ENCODE peak calls at places on chromosomes 2 and 18, in ten cellular contexts. Q, S, L, Z, V, I, T, F, B and R are unnamed samples.
A peak's percentile ranks its signal among the peaks of the same experiment; 100 is the strongest.

GRCh38 chr18:41655074-41655473 is 300.0 kb upstream of the PIK3C3 start:
- DNase-seq in I (no peak), Z (no peak), V (no peak), Q (no peak), B (no peak), S (no peak), F (no peak), L (no peak), T (peak; percentile 49), R (no peak)

GRCh38 chr2:66587216-66587615 is 152.3 kb downstream of the MEIS1 start:
- DNase-seq in V (no peak), Q (no peak), L (no peak), B (no peak), T (no peak), F (peak; percentile 50), I (no peak), Z (no peak), S (no peak), R (no peak)

GRCh38 chr2:133200684-133201421 is 367.4 kb downstream of the NCKAP5 start:
- DNase-seq in V (peak; percentile 94), T (peak; percentile 82), F (no peak), B (peak; percentile 70), I (no peak), Q (no peak), S (peak; percentile 93), L (no peak), Z (peak; percentile 98), R (no peak)

GRCh38 chr18:13231151-13231550 is 12.6 kb downstream of the LDLRAD4 start:
- DNase-seq in S (no peak), Z (no peak), B (no peak), I (no peak), Q (peak; percentile 29), L (no peak), F (no peak), T (no peak), V (no peak), R (no peak)

GRCh38 chr2:189798312-189799029 is 14.2 kb downstream of the PMS1 start:
- DNase-seq in F (no peak), Q (no peak), V (peak; percentile 67), L (no peak), Z (peak; percentile 25), B (no peak), T (peak; percentile 77), I (no peak), S (peak; percentile 83), R (no peak)

GRCh38 chr2:199279146-199279545 is 178.6 kb downstream of the SATB2 start:
- DNase-seq in B (no peak), F (no peak), T (no peak), S (no peak), Z (no peak), V (no peak), Q (no peak), I (no peak), L (no peak), R (no peak)

GRCh38 chr2:240123821-240124650 is 12.1 kb downstream of the COPS9 start:
- DNase-seq in I (no peak), L (no peak), V (no peak), Z (no peak), B (no peak), Q (no peak), S (no peak), T (no peak), F (no peak), R (no peak)

GRCh38 chr2:37501121-37501520 is 156.7 kb downstream of the QPCT start:
- DNase-seq in S (no peak), F (no peak), B (no peak), Q (no peak), L (no peak), I (no peak), V (no peak), T (no peak), Z (no peak), R (no peak)

GRCh38 chr2:208097313-208097712 is 27.0 kb downstream of the CRYGD start:
- DNase-seq in F (no peak), I (no peak), B (no peak), Z (no peak), Q (no peak), V (no peak), L (no peak), T (no peak), S (no peak), R (no peak)

GRCh38 chr2:28583899-28584553 is 88.2 kb downstream of the PLB1 start:
- DNase-seq in T (peak; percentile 94), B (peak; percentile 75), Z (peak; percentile 98), V (peak; percentile 98), Q (no peak), I (peak; percentile 89), S (peak; percentile 96), L (peak; percentile 78), F (no peak), R (no peak)

GRCh38 chr2:60152226-60152833 is 401.1 kb downstream of the BCL11A start:
- DNase-seq in L (no peak), Q (no peak), I (no peak), Z (peak; percentile 27), V (peak; percentile 23), F (no peak), T (peak; percentile 33), S (peak; percentile 11), B (no peak), R (no peak)

GRCh38 chr2:190849774-190850173 is 30.8 kb upstream of the GLS start:
- DNase-seq in S (peak; percentile 72), F (no peak), B (no peak), L (no peak), I (no peak), T (peak; percentile 81), Z (peak; percentile 68), Q (no peak), V (peak; percentile 91), R (no peak)

GRCh38 chr2:172434821-172435607 is 7.6 kb downstream of the ITGA6 start:
- DNase-seq in L (no peak), F (no peak), I (no peak), V (no peak), B (no peak), T (no peak), Z (no peak), S (peak; percentile 40), Q (peak; percentile 65), R (no peak)

GRCh38 chr2:205911306-205911705 is 174.7 kb downstream of the INO80D start:
- DNase-seq in B (no peak), F (no peak), Z (no peak), T (no peak), V (no peak), S (no peak), Q (no peak), I (no peak), L (no peak), R (no peak)

GRCh38 chr2:84285056-84285747 is 173.9 kb downstream of the SUCLG1 start:
- DNase-seq in T (no peak), B (no peak), Z (no peak), I (no peak), Q (no peak), L (no peak), S (peak; percentile 1), V (no peak), F (no peak), R (no peak)

GRCh38 chr2:177106212-177106611 is 106.4 kb upstream of the HNRNPA3 start:
- DNase-seq in Z (no peak), S (no peak), I (no peak), Q (no peak), V (no peak), T (no peak), L (no peak), B (no peak), F (no peak), R (no peak)
- TF ChIP-seq CTCF in Z (peak; percentile 38), S (no peak), I (no peak), Q (no peak), V (peak; percentile 26), T (peak; percentile 10), L (no peak), B (no peak), F (no peak), R (peak; percentile 17)

GRCh38 chr2:178193823-178194599 is at the start of gene OSBPL6:
- DNase-seq in Z (peak; percentile 60), V (peak; percentile 74), S (peak; percentile 77), L (peak; percentile 44), B (no peak), T (peak; percentile 88), F (peak; percentile 81), I (peak; percentile 86), Q (peak; percentile 65), R (peak; percentile 71)
- TF ChIP-seq CTCF in Z (peak; percentile 5), V (no peak), S (no peak), L (no peak), B (no peak), T (no peak), F (no peak), I (peak; percentile 22), Q (no peak), R (peak; percentile 44)

DNA sequence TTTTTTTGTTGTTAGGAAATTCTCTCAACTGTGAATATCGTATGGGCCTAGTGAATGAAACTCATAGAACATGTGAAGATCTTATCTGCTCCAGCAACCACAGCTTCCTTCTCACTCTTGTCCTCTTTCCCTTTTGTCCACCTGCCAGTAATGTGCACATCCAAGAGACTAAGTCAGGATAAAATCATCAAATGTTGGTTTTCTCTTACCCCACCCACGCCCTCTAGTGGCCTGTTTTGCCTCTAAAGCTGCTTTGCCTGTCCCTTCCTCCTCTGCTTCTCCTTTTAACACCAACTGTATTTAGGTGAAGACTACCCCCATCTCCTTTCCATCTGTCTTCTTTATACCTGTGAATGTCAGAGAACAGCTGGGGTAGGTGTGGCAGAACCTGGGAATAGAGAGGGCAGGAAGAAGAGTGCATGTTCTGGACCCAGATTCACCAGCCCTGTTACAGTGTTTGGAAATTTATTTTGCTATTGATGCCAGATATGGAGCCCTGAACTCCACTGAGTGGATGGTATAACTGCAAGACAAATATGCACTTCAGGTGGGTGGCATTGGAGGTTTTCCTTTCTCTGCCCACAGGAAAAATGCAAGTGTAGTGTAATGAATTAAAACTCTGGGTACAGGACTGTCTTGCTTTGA is 8.4 kb upstream of the MGAT5 start:
- DNase-seq in F (peak; percentile 80), I (no peak), L (peak; percentile 85), B (no peak), T (peak; percentile 78), V (peak; percentile 76), Q (peak; percentile 86), S (peak; percentile 75), Z (peak; percentile 76), R (peak; percentile 74)
- TF ChIP-seq CTCF in F (peak; percentile 69), I (peak; percentile 52), L (peak; percentile 52), B (peak; percentile 85), T (peak; percentile 91), V (peak; percentile 91), Q (peak; percentile 85), S (peak; percentile 80), Z (peak; percentile 91), R (peak; percentile 87)

GRCh38 chr2:22126978-22127377 is 1003.2 kb downstream of the TDRD15 start:
- DNase-seq in Z (no peak), L (no peak), B (no peak), Q (no peak), V (no peak), S (no peak), I (no peak), F (no peak), T (no peak), R (no peak)

GRCh38 chr2:22124003-22124402 is 1000.2 kb downstream of the TDRD15 start:
- DNase-seq in Q (no peak), F (no peak), V (no peak), I (no peak), B (no peak), L (no peak), Z (no peak), T (peak; percentile 0), S (peak; percentile 3), R (no peak)
- TF ChIP-seq CTCF in Q (no peak), F (peak; percentile 48), V (no peak), I (no peak), B (peak; percentile 29), L (no peak), Z (peak; percentile 21), T (no peak), S (no peak), R (peak; percentile 59)